ENCODE peak calls at places on chromosomes 12 and 14, in five cellular contexts. C, W, R, A and D are unnamed samples.

GRCh38 chr14:67673451-67673850 is 981 bp downstream of the VTI1B start:
- DNase-seq in C (no peak), W (no peak), R (no peak), A (no peak), D (no peak)

GRCh38 chr14:32696325-32697101 is 242.2 kb upstream of the NPAS3 start:
- DNase-seq in C (no peak), W (peak), R (no peak), A (no peak), D (no peak)

GRCh38 chr12:111747333-111747732 is 19.4 kb upstream of the ALDH2 start:
- DNase-seq in C (no peak), W (no peak), R (no peak), A (no peak), D (no peak)

GRCh38 chr14:88168498-88169165 is 154.4 kb downstream of the KCNK10 start:
- DNase-seq in C (no peak), W (peak), R (peak), A (no peak), D (peak)

GRCh38 chr12:8065991-8066594 is at the start of gene C3AR1:
- DNase-seq in C (peak), W (no peak), R (peak), A (no peak), D (no peak)

GRCh38 chr14:104387000-104387384 is 192.6 kb upstream of the C14orf180 start:
- DNase-seq in C (no peak), W (peak), R (no peak), A (no peak), D (no peak)

GRCh38 chr12:113136128-113136989 is 798 bp upstream of the RASAL1 start:
- DNase-seq in C (no peak), W (no peak), R (no peak), A (no peak), D (peak)

GRCh38 chr14:61603736-61604135 is 91.6 kb upstream of the HIF1A start:
- DNase-seq in C (no peak), W (no peak), R (peak), A (no peak), D (no peak)

GRCh38 chr12:6029401-6029800 is 84.3 kb upstream of the ANO2 start:
- DNase-seq in C (no peak), W (no peak), R (no peak), A (no peak), D (no peak)

GRCh38 chr14:34912182-34912581 is 37.0 kb upstream of the BAZ1A start:
- DNase-seq in C (no peak), W (peak), R (no peak), A (no peak), D (peak)

GRCh38 chr12:93875157-93875556 is 198.0 kb downstream of the CRADD start:
- DNase-seq in C (no peak), W (no peak), R (no peak), A (no peak), D (no peak)

GRCh38 chr14:76205708-76206107 is 54.0 kb downstream of the GPATCH2L start:
- DNase-seq in C (no peak), W (no peak), R (no peak), A (no peak), D (no peak)

GRCh38 chr14:67619446-67620216 is at the start of gene ARG2:
- DNase-seq in C (peak), W (peak), R (peak), A (peak), D (peak)

GRCh38 chr12:117034249-117034648 is 65.0 kb downstream of the TESC start:
- DNase-seq in C (no peak), W (no peak), R (no peak), A (peak), D (no peak)

GRCh38 chr12:17976202-17976601 is 113.8 kb downstream of the RERGL start:
- DNase-seq in C (no peak), W (no peak), R (no peak), A (no peak), D (no peak)

GRCh38 chr12:14561677-14562076 is 6.0 kb downstream of the PLBD1 start:
- DNase-seq in C (no peak), W (no peak), R (no peak), A (no peak), D (no peak)